ENCODE peak calls at places on chromosomes 11 and 22, in five cellular contexts. A is heart right ventricle; N is cardiac muscle cell; T is CD8-positive, alpha-beta T cell; Y is A549. C is an unnamed sample.
A peak's percentile ranks its signal among the peaks of the same experiment; 100 is the strongest.

GRCh38 chr11:66768088-66768521 is 39.1 kb upstream of the SPTBN2 start:
- DNase-seq in T (no peak), N (no peak), Y (peak; percentile 51), A (peak; percentile 23), C (no peak)

GRCh38 chr11:133955091-133955846 is 1.5 kb downstream of the IGSF9B start:
- DNase-seq in A (peak; percentile 73), Y (no peak), T (peak; percentile 63), N (peak; percentile 57), C (no peak)

GRCh38 chr11:134634897-134635831 is 223.1 kb upstream of the B3GAT1 start:
- DNase-seq in T (no peak), N (peak; percentile 41), A (no peak), Y (no peak), C (no peak)

GRCh38 chr11:75184757-75185156 is 33.9 kb downstream of the SLCO2B1 start:
- DNase-seq in A (no peak), T (no peak), N (no peak), Y (no peak), C (no peak)

GRCh38 chr11:60164550-60165075 is 18.3 kb downstream of the MS4A6A start:
- DNase-seq in Y (no peak), A (no peak), N (no peak), T (no peak), C (no peak)

GRCh38 chr11:64619811-64620285 is 28.8 kb downstream of the SLC22A12 start:
- DNase-seq in T (no peak), A (peak; percentile 36), N (peak; percentile 57), Y (peak; percentile 44), C (no peak)

GRCh38 chr22:37544955-37545702 is 15.2 kb upstream of the CDC42EP1 start:
- DNase-seq in Y (peak; percentile 73), A (peak; percentile 81), T (peak; percentile 55), N (peak; percentile 66), C (peak; percentile 56)

GRCh38 chr11:114280696-114281095 is 15.5 kb upstream of the NNMT start:
- DNase-seq in A (peak; percentile 68), Y (peak; percentile 89), N (peak; percentile 84), T (no peak), C (peak; percentile 61)

GRCh38 chr22:20239063-20239950 is 28.8 kb downstream of the RTN4R start:
- DNase-seq in N (no peak), T (peak; percentile 26), Y (no peak), A (peak; percentile 68), C (no peak)

GRCh38 chr22:43852605-43853327 is 9.5 kb downstream of the SULT4A1 start:
- DNase-seq in T (no peak), A (no peak), N (no peak), Y (no peak), C (no peak)

GRCh38 chr22:19218541-19219233 is 40.2 kb upstream of the SLC25A1 start:
- DNase-seq in T (no peak), A (peak; percentile 32), N (peak; percentile 8), Y (no peak), C (no peak)

GRCh38 chr11:34027516-34028406 is 23.8 kb upstream of the CAPRIN1 start:
- DNase-seq in N (no peak), Y (peak; percentile 35), A (no peak), T (no peak), C (no peak)

GRCh38 chr22:20396639-20397038 is 2.7 kb downstream of the ZNF74 start:
- DNase-seq in N (no peak), T (no peak), A (no peak), Y (no peak), C (no peak)

GRCh38 chr11:69918938-69919650 is 99.9 kb upstream of the FGF3 start:
- DNase-seq in Y (peak; percentile 68), T (peak; percentile 72), N (peak; percentile 84), A (peak; percentile 80), C (peak; percentile 88)

GRCh38 chr11:131447268-131447667 is 76.9 kb downstream of the NTM start:
- DNase-seq in A (no peak), Y (no peak), T (no peak), N (no peak), C (no peak)
- TF ChIP-seq CTCF in A (no peak), Y (no peak), T (no peak), N (no peak), C (no peak)

GRCh38 chr11:46247664-46248063 is 29.8 kb upstream of the CREB3L1 start:
- DNase-seq in N (peak; percentile 42), A (peak; percentile 26), T (peak; percentile 30), Y (peak; percentile 81), C (no peak)
- TF ChIP-seq CTCF in N (peak; percentile 24), A (no peak), T (peak; percentile 33), Y (peak; percentile 63), C (peak; percentile 64)

DNA sequence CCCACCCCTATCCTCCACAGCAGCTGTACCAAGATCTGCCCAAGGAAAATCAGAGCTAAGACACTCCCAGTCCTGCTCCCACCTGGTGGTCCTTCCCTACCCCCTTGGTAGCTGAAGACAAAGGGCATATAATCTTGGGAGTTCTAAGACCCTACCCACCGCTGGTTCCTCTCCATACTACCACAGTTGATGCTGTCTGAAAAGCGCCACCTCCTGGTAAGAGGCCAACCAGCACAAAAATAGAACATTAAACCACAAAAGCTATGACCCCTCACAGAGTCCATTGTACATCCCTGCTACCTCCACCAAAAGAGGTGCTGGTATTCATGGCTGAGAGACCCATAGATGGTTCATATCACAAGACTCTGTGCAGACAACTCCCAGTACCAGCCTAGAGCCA is 161.5 kb upstream of the ARHGAP42 start:
- DNase-seq in N (no peak), T (no peak), A (no peak), Y (peak; percentile 3), C (no peak)
- TF ChIP-seq CTCF in N (no peak), T (no peak), A (no peak), Y (no peak), C (peak; percentile 19)

GRCh38 chr11:59069082-59069481 is 17.0 kb upstream of the GLYATL1B start:
- DNase-seq in Y (no peak), N (no peak), A (no peak), T (no peak), C (no peak)
- TF ChIP-seq CTCF in Y (no peak), N (no peak), A (no peak), T (no peak), C (no peak)

GRCh38 chr11:46383404-46383758 is 1.9 kb downstream of the MDK start:
- DNase-seq in Y (no peak), A (no peak), N (no peak), T (no peak), C (no peak)
- TF ChIP-seq CTCF in Y (no peak), A (no peak), N (no peak), T (no peak), C (no peak)

DNA sequence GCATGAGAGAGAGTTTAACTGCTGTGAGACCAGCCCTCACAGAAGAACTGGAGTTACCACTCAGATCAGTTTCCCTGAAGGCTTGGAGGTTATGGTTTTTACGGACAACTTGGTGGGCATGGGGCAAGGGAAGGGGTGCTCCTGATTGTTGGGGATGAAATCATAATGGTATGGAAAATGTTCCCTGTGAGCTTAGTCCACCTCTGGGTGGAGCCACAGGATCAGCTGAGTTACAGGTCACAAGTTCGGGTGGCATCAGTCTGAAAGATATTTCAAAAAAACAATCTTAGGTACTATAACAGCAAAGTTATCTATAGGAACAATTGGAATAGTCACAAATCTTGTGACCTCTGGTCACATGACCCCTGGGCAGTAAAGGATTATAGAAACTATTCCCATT is 162.9 kb downstream of the DLG2 start:
- DNase-seq in N (no peak), Y (peak; percentile 4), A (no peak), T (no peak), C (no peak)
- TF ChIP-seq CTCF in N (no peak), Y (no peak), A (no peak), T (no peak), C (no peak)

DNA sequence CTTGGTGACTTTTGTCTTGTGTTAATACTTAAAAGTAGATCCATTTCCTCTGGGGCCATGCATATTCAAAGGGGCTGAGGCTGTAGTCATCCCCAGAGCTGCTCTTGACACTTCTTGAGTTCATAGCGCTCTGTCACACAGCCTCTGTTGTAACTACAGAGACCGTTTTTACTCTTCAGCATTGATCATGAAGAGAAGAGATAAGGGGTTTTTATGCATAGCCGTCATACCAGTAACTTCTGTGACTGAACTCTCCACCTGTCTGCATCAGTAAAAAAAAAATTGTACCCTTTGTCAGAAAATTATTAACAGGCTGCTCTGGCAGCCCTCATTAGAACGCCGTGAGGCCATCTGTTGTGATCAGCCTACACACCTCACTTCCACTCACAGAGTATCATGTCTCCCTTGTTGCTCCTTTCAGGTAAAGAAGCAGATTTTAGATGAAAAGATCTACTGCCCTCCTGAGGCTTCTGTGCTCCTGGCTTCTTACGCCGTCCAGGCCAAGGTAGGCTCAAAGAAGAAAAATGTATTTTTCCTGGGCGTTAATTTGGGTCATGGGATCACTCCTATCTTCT is 38.4 kb downstream of the NF2 start:
- DNase-seq in N (no peak), A (no peak), T (no peak), Y (no peak), C (no peak)
- TF ChIP-seq CTCF in N (no peak), A (no peak), T (no peak), Y (no peak), C (no peak)

GRCh38 chr11:65743928-65744698 is 23.5 kb upstream of the RNASEH2C start:
- DNase-seq in N (peak; percentile 11), A (no peak), T (no peak), Y (peak; percentile 76), C (no peak)
- TF ChIP-seq CTCF in N (peak; percentile 44), A (no peak), T (no peak), Y (peak; percentile 40), C (peak; percentile 33)

GRCh38 chr11:78046486-78046854 is 17.2 kb upstream of the THRSP start:
- DNase-seq in T (no peak), Y (no peak), A (no peak), N (no peak), C (no peak)
- TF ChIP-seq CTCF in T (peak; percentile 35), Y (no peak), A (no peak), N (no peak), C (no peak)

C was measured in progenitor cell of endocrine pancreas.